ENCODE peak calls at places on chromosome 16, in nine cellular contexts. One of them, this sample, is unnamed.

GRCh38 chr16:15857779-15858560 is 1.1 kb upstream of the MYH11 start:
- DNase-seq in suprapubic skin: no peak
- DNase-seq in WTC11: peak
- DNase-seq in cardiac fibroblast: peak
- DNase-seq in hepatocyte: peak
- DNase-seq in A549: peak
- DNase-seq in GM12878: no peak
- DNase-seq in tibial nerve: peak
- DNase-seq in BE2C: peak
- DNase-seq in this sample: peak

GRCh38 chr16:14289692-14290340 is 218.7 kb downstream of the MRTFB start:
- DNase-seq in suprapubic skin: no peak
- DNase-seq in WTC11: peak
- DNase-seq in cardiac fibroblast: no peak
- DNase-seq in hepatocyte: no peak
- DNase-seq in A549: peak
- DNase-seq in GM12878: no peak
- DNase-seq in tibial nerve: no peak
- DNase-seq in BE2C: peak
- DNase-seq in this sample: no peak

GRCh38 chr16:48250520-48251278 is 3.4 kb upstream of the ABCC11 start:
- DNase-seq in suprapubic skin: no peak
- DNase-seq in WTC11: no peak
- DNase-seq in cardiac fibroblast: no peak
- DNase-seq in hepatocyte: no peak
- DNase-seq in A549: no peak
- DNase-seq in GM12878: no peak
- DNase-seq in tibial nerve: no peak
- DNase-seq in BE2C: no peak
- DNase-seq in this sample: no peak

GRCh38 chr16:24986512-24987303 is 28.5 kb downstream of the ARHGAP17 start:
- DNase-seq in suprapubic skin: no peak
- DNase-seq in WTC11: no peak
- DNase-seq in cardiac fibroblast: peak
- DNase-seq in hepatocyte: peak
- DNase-seq in A549: peak
- DNase-seq in GM12878: no peak
- DNase-seq in tibial nerve: peak
- DNase-seq in BE2C: no peak
- DNase-seq in this sample: no peak

GRCh38 chr16:85954927-85955539 is 56.1 kb downstream of the IRF8 start:
- DNase-seq in suprapubic skin: no peak
- DNase-seq in WTC11: no peak
- DNase-seq in cardiac fibroblast: no peak
- DNase-seq in hepatocyte: no peak
- DNase-seq in A549: no peak
- DNase-seq in GM12878: no peak
- DNase-seq in tibial nerve: no peak
- DNase-seq in BE2C: no peak
- DNase-seq in this sample: no peak

GRCh38 chr16:17369441-17369951 is 101.3 kb downstream of the XYLT1 start:
- DNase-seq in suprapubic skin: no peak
- DNase-seq in WTC11: no peak
- DNase-seq in cardiac fibroblast: no peak
- DNase-seq in hepatocyte: no peak
- DNase-seq in A549: no peak
- DNase-seq in GM12878: peak
- DNase-seq in tibial nerve: peak
- DNase-seq in BE2C: no peak
- DNase-seq in this sample: no peak

GRCh38 chr16:4414187-4414909 is 2.0 kb downstream of the CORO7 start:
- DNase-seq in suprapubic skin: no peak
- DNase-seq in WTC11: no peak
- DNase-seq in cardiac fibroblast: no peak
- DNase-seq in hepatocyte: no peak
- DNase-seq in A549: no peak
- DNase-seq in GM12878: peak
- DNase-seq in tibial nerve: no peak
- DNase-seq in BE2C: no peak
- DNase-seq in this sample: no peak

GRCh38 chr16:56930516-56931252 is 1.3 kb upstream of the HERPUD1 start:
- DNase-seq in suprapubic skin: no peak
- DNase-seq in WTC11: peak
- DNase-seq in cardiac fibroblast: no peak
- DNase-seq in hepatocyte: no peak
- DNase-seq in A549: no peak
- DNase-seq in GM12878: no peak
- DNase-seq in tibial nerve: no peak
- DNase-seq in BE2C: peak
- DNase-seq in this sample: no peak

GRCh38 chr16:50323335-50324011 is 45.3 kb downstream of the BRD7 start:
- DNase-seq in suprapubic skin: no peak
- DNase-seq in WTC11: no peak
- DNase-seq in cardiac fibroblast: peak
- DNase-seq in hepatocyte: peak
- DNase-seq in A549: no peak
- DNase-seq in GM12878: no peak
- DNase-seq in tibial nerve: peak
- DNase-seq in BE2C: peak
- DNase-seq in this sample: no peak

GRCh38 chr16:10835281-10835931 is 16.8 kb upstream of the TVP23A start:
- DNase-seq in suprapubic skin: no peak
- DNase-seq in WTC11: no peak
- DNase-seq in cardiac fibroblast: no peak
- DNase-seq in hepatocyte: no peak
- DNase-seq in A549: no peak
- DNase-seq in GM12878: peak
- DNase-seq in tibial nerve: no peak
- DNase-seq in BE2C: no peak
- DNase-seq in this sample: no peak

GRCh38 chr16:10729649-10730048 is 14.0 kb upstream of the NUBP1 start:
- DNase-seq in suprapubic skin: no peak
- DNase-seq in WTC11: no peak
- DNase-seq in cardiac fibroblast: peak
- DNase-seq in hepatocyte: no peak
- DNase-seq in A549: peak
- DNase-seq in GM12878: no peak
- DNase-seq in tibial nerve: no peak
- DNase-seq in BE2C: peak
- DNase-seq in this sample: no peak

GRCh38 chr16:69190598-69190997 is 3.6 kb downstream of the SNTB2 start:
- DNase-seq in suprapubic skin: no peak
- DNase-seq in WTC11: no peak
- DNase-seq in cardiac fibroblast: no peak
- DNase-seq in hepatocyte: no peak
- DNase-seq in A549: no peak
- DNase-seq in GM12878: no peak
- DNase-seq in tibial nerve: no peak
- DNase-seq in BE2C: no peak
- DNase-seq in this sample: no peak

GRCh38 chr16:2039286-2040030 is 8.2 kb downstream of the NTHL1 start:
- DNase-seq in suprapubic skin: no peak
- DNase-seq in WTC11: no peak
- DNase-seq in cardiac fibroblast: peak
- DNase-seq in hepatocyte: peak
- DNase-seq in A549: peak
- DNase-seq in GM12878: no peak
- DNase-seq in tibial nerve: peak
- DNase-seq in BE2C: peak
- DNase-seq in this sample: no peak

GRCh38 chr16:569445-570254 is at the start of gene PIGQ:
- DNase-seq in suprapubic skin: peak
- DNase-seq in WTC11: peak
- DNase-seq in cardiac fibroblast: peak
- DNase-seq in hepatocyte: peak
- DNase-seq in A549: peak
- DNase-seq in GM12878: no peak
- DNase-seq in tibial nerve: peak
- DNase-seq in BE2C: peak
- DNase-seq in this sample: peak

GRCh38 chr16:82701302-82702022 is 74.7 kb downstream of the CDH13 start:
- DNase-seq in suprapubic skin: no peak
- DNase-seq in WTC11: no peak
- DNase-seq in cardiac fibroblast: peak
- DNase-seq in hepatocyte: no peak
- DNase-seq in A549: no peak
- DNase-seq in GM12878: no peak
- DNase-seq in tibial nerve: no peak
- DNase-seq in BE2C: no peak
- DNase-seq in this sample: no peak

DNA sequence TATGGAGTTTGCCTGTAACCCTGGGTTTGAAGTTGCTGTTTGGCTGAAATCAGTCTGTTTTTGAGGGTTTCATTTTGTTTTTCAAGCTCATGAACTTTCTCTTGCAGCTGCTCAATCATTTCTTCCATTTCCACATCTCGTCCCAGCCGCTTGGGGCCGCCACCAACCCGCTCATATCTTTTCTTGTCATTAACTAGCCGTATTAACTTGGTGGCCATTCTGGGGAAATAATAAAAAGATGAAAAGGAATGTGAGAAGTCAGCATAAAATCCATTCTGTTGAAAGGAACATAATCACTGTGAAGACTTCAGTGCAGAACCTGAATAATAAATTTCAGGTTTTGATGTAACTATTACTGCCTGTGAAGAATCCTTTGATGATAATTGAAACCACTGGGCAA is 11.5 kb downstream of the RPGRIP1L start:
- DNase-seq in suprapubic skin: no peak
- DNase-seq in WTC11: peak
- DNase-seq in cardiac fibroblast: peak
- DNase-seq in hepatocyte: peak
- DNase-seq in A549: no peak
- DNase-seq in GM12878: no peak
- DNase-seq in tibial nerve: no peak
- DNase-seq in BE2C: no peak
- DNase-seq in this sample: peak
- TF ChIP-seq CTCF in suprapubic skin: no peak
- TF ChIP-seq CTCF in WTC11: no peak
- TF ChIP-seq CTCF in cardiac fibroblast: no peak
- TF ChIP-seq CTCF in hepatocyte: peak
- TF ChIP-seq CTCF in A549: peak
- TF ChIP-seq CTCF in GM12878: no peak
- TF ChIP-seq CTCF in tibial nerve: no peak
- TF ChIP-seq CTCF in BE2C: no peak
- TF ChIP-seq CTCF in this sample: peak

GRCh38 chr16:87174061-87174460 is 143.1 kb downstream of the C16orf95 start:
- DNase-seq in suprapubic skin: no peak
- DNase-seq in WTC11: no peak
- DNase-seq in cardiac fibroblast: no peak
- DNase-seq in hepatocyte: no peak
- DNase-seq in A549: no peak
- DNase-seq in GM12878: no peak
- DNase-seq in tibial nerve: no peak
- DNase-seq in BE2C: no peak
- DNase-seq in this sample: no peak

GRCh38 chr16:87170310-87170709 is 146.9 kb downstream of the C16orf95 start:
- DNase-seq in suprapubic skin: no peak
- DNase-seq in WTC11: no peak
- DNase-seq in cardiac fibroblast: no peak
- DNase-seq in hepatocyte: no peak
- DNase-seq in A549: no peak
- DNase-seq in GM12878: no peak
- DNase-seq in tibial nerve: no peak
- DNase-seq in BE2C: no peak
- DNase-seq in this sample: no peak

GRCh38 chr16:87171723-87172122 is 145.5 kb downstream of the C16orf95 start:
- DNase-seq in suprapubic skin: no peak
- DNase-seq in WTC11: no peak
- DNase-seq in cardiac fibroblast: no peak
- DNase-seq in hepatocyte: no peak
- DNase-seq in A549: no peak
- DNase-seq in GM12878: no peak
- DNase-seq in tibial nerve: no peak
- DNase-seq in BE2C: no peak
- DNase-seq in this sample: no peak

GRCh38 chr16:87173294-87173883 is 143.8 kb downstream of the C16orf95 start:
- DNase-seq in suprapubic skin: no peak
- DNase-seq in WTC11: no peak
- DNase-seq in cardiac fibroblast: no peak
- DNase-seq in hepatocyte: no peak
- DNase-seq in A549: no peak
- DNase-seq in GM12878: no peak
- DNase-seq in tibial nerve: no peak
- DNase-seq in BE2C: no peak
- DNase-seq in this sample: no peak

DNA sequence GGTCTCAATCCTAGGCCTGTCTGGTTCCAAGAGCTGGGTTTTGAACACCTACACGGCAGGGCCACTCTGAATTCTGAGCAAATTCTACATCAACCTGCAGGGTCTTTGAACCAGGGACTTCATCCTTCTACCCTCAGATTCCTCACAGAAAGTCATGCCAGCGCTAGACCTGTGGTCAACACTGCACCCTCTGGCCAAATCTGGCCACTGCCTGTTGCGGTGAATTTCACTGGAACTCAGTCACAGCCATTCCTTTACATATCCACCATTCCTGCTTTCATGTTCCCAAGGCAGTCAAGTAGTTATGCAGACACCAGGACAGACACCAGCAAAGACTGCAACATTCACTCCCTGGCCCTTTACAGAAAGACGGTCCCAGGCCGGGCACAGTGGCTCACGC is 144.6 kb downstream of the C16orf95 start:
- DNase-seq in suprapubic skin: no peak
- DNase-seq in WTC11: no peak
- DNase-seq in cardiac fibroblast: no peak
- DNase-seq in hepatocyte: no peak
- DNase-seq in A549: no peak
- DNase-seq in GM12878: no peak
- DNase-seq in tibial nerve: no peak
- DNase-seq in BE2C: no peak
- DNase-seq in this sample: no peak
- TF ChIP-seq CTCF in suprapubic skin: no peak
- TF ChIP-seq CTCF in WTC11: no peak
- TF ChIP-seq CTCF in cardiac fibroblast: peak
- TF ChIP-seq CTCF in hepatocyte: no peak
- TF ChIP-seq CTCF in A549: no peak
- TF ChIP-seq CTCF in GM12878: peak
- TF ChIP-seq CTCF in tibial nerve: no peak
- TF ChIP-seq CTCF in BE2C: no peak
- TF ChIP-seq CTCF in this sample: no peak

GRCh38 chr16:76976101-76976500 is 214.9 kb upstream of the MON1B start:
- DNase-seq in suprapubic skin: no peak
- DNase-seq in WTC11: no peak
- DNase-seq in cardiac fibroblast: no peak
- DNase-seq in hepatocyte: no peak
- DNase-seq in A549: no peak
- DNase-seq in GM12878: no peak
- DNase-seq in tibial nerve: no peak
- DNase-seq in BE2C: no peak
- DNase-seq in this sample: no peak
- TF ChIP-seq CTCF in suprapubic skin: no peak
- TF ChIP-seq CTCF in WTC11: no peak
- TF ChIP-seq CTCF in cardiac fibroblast: no peak
- TF ChIP-seq CTCF in hepatocyte: no peak
- TF ChIP-seq CTCF in A549: no peak
- TF ChIP-seq CTCF in GM12878: no peak
- TF ChIP-seq CTCF in tibial nerve: no peak
- TF ChIP-seq CTCF in BE2C: no peak
- TF ChIP-seq CTCF in this sample: no peak

DNA sequence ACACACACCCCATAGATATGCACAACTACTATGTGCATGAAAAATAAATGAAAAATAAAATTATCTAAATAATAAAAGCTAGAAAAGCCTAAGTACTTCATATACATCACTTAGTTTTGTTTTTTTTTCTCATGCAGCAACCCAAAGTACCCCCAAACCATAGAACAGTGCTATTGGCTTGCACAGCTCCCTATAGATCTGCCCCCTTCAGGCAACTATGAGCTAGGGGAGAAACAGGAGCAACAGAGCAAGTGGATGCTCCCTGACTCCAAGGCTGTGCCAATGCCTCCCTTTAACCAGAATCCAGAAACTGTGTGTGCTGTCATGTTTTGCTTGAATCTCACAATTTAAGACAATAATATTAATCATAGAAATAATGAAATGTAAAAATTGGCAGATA is 605.5 kb downstream of the TOX3 start:
- DNase-seq in suprapubic skin: no peak
- DNase-seq in WTC11: no peak
- DNase-seq in cardiac fibroblast: no peak
- DNase-seq in hepatocyte: no peak
- DNase-seq in A549: no peak
- DNase-seq in GM12878: no peak
- DNase-seq in tibial nerve: no peak
- DNase-seq in BE2C: no peak
- DNase-seq in this sample: no peak
- TF ChIP-seq CTCF in suprapubic skin: no peak
- TF ChIP-seq CTCF in WTC11: no peak
- TF ChIP-seq CTCF in cardiac fibroblast: no peak
- TF ChIP-seq CTCF in hepatocyte: no peak
- TF ChIP-seq CTCF in A549: no peak
- TF ChIP-seq CTCF in GM12878: no peak
- TF ChIP-seq CTCF in tibial nerve: no peak
- TF ChIP-seq CTCF in BE2C: peak
- TF ChIP-seq CTCF in this sample: no peak